ENCODE peak calls at places on chromosomes 12 and 14, in ten cellular contexts. One of them, this sample, is unnamed.

GRCh38 chr12:2624543-2625266 is 170.1 kb upstream of the FKBP4 start:
- DNase-seq in activated naive CD4-positive, alpha-beta T cell treated with anti-CD3 and anti-CD28 coated beads, Interleukin-2, amount 10 ng/mL, durations not matched to agents 7 days and 5 days: peak; percentile 27
- DNase-seq in B cell: no peak
- DNase-seq in Caki2: peak; percentile 8
- DNase-seq in OCI-M1: peak; percentile 49
- DNase-seq in endothelial cell: peak; percentile 73
- DNase-seq in stimulated activated CD8-positive, alpha-beta memory T cell treated with anti-CD3 and anti-CD28 coated beads, Interleukin-4, amount 100 ng/mL, for 1 hour: no peak
- DNase-seq in AG04450: no peak
- DNase-seq in GF-D8: no peak
- DNase-seq in naive thymus-derived CD8-positive, alpha-beta T cell: no peak
- DNase-seq in this sample: peak; percentile 47

GRCh38 chr14:75406102-75406501 is 21.7 kb upstream of the JDP2 start:
- DNase-seq in activated naive CD4-positive, alpha-beta T cell treated with anti-CD3 and anti-CD28 coated beads, Interleukin-2, amount 10 ng/mL, durations not matched to agents 7 days and 5 days: no peak
- DNase-seq in B cell: no peak
- DNase-seq in Caki2: no peak
- DNase-seq in OCI-M1: no peak
- DNase-seq in endothelial cell: no peak
- DNase-seq in stimulated activated CD8-positive, alpha-beta memory T cell treated with anti-CD3 and anti-CD28 coated beads, Interleukin-4, amount 100 ng/mL, for 1 hour: no peak
- DNase-seq in AG04450: no peak
- DNase-seq in GF-D8: no peak
- DNase-seq in naive thymus-derived CD8-positive, alpha-beta T cell: no peak
- DNase-seq in this sample: no peak

GRCh38 chr12:44930972-44931600 is 55.0 kb upstream of the NELL2 start:
- DNase-seq in activated naive CD4-positive, alpha-beta T cell treated with anti-CD3 and anti-CD28 coated beads, Interleukin-2, amount 10 ng/mL, durations not matched to agents 7 days and 5 days: no peak
- DNase-seq in B cell: peak; percentile 45
- DNase-seq in Caki2: peak; percentile 40
- DNase-seq in OCI-M1: peak; percentile 80
- DNase-seq in endothelial cell: no peak
- DNase-seq in stimulated activated CD8-positive, alpha-beta memory T cell treated with anti-CD3 and anti-CD28 coated beads, Interleukin-4, amount 100 ng/mL, for 1 hour: no peak
- DNase-seq in AG04450: peak; percentile 13
- DNase-seq in GF-D8: peak; percentile 21
- DNase-seq in naive thymus-derived CD8-positive, alpha-beta T cell: no peak
- DNase-seq in this sample: no peak

GRCh38 chr14:55427439-55427838 is 13.0 kb downstream of the TBPL2 start:
- DNase-seq in activated naive CD4-positive, alpha-beta T cell treated with anti-CD3 and anti-CD28 coated beads, Interleukin-2, amount 10 ng/mL, durations not matched to agents 7 days and 5 days: no peak
- DNase-seq in B cell: no peak
- DNase-seq in Caki2: no peak
- DNase-seq in OCI-M1: no peak
- DNase-seq in endothelial cell: no peak
- DNase-seq in stimulated activated CD8-positive, alpha-beta memory T cell treated with anti-CD3 and anti-CD28 coated beads, Interleukin-4, amount 100 ng/mL, for 1 hour: no peak
- DNase-seq in AG04450: no peak
- DNase-seq in GF-D8: no peak
- DNase-seq in naive thymus-derived CD8-positive, alpha-beta T cell: no peak
- DNase-seq in this sample: no peak

GRCh38 chr12:76623929-76624328 is 64.4 kb upstream of the OSBPL8 start:
- DNase-seq in activated naive CD4-positive, alpha-beta T cell treated with anti-CD3 and anti-CD28 coated beads, Interleukin-2, amount 10 ng/mL, durations not matched to agents 7 days and 5 days: no peak
- DNase-seq in B cell: no peak
- DNase-seq in Caki2: peak; percentile 61
- DNase-seq in OCI-M1: no peak
- DNase-seq in endothelial cell: no peak
- DNase-seq in stimulated activated CD8-positive, alpha-beta memory T cell treated with anti-CD3 and anti-CD28 coated beads, Interleukin-4, amount 100 ng/mL, for 1 hour: no peak
- DNase-seq in AG04450: no peak
- DNase-seq in GF-D8: no peak
- DNase-seq in naive thymus-derived CD8-positive, alpha-beta T cell: no peak
- DNase-seq in this sample: no peak

GRCh38 chr14:21866479-21866878 is 192.9 kb upstream of the OR4E1 start:
- DNase-seq in activated naive CD4-positive, alpha-beta T cell treated with anti-CD3 and anti-CD28 coated beads, Interleukin-2, amount 10 ng/mL, durations not matched to agents 7 days and 5 days: no peak
- DNase-seq in B cell: no peak
- DNase-seq in Caki2: no peak
- DNase-seq in OCI-M1: no peak
- DNase-seq in endothelial cell: no peak
- DNase-seq in stimulated activated CD8-positive, alpha-beta memory T cell treated with anti-CD3 and anti-CD28 coated beads, Interleukin-4, amount 100 ng/mL, for 1 hour: no peak
- DNase-seq in AG04450: no peak
- DNase-seq in GF-D8: no peak
- DNase-seq in naive thymus-derived CD8-positive, alpha-beta T cell: no peak
- DNase-seq in this sample: no peak

GRCh38 chr14:21846227-21846885 is 172.7 kb upstream of the OR4E1 start:
- DNase-seq in activated naive CD4-positive, alpha-beta T cell treated with anti-CD3 and anti-CD28 coated beads, Interleukin-2, amount 10 ng/mL, durations not matched to agents 7 days and 5 days: peak; percentile 83
- DNase-seq in B cell: peak; percentile 25
- DNase-seq in Caki2: peak; percentile 10
- DNase-seq in OCI-M1: peak; percentile 56
- DNase-seq in endothelial cell: peak; percentile 66
- DNase-seq in stimulated activated CD8-positive, alpha-beta memory T cell treated with anti-CD3 and anti-CD28 coated beads, Interleukin-4, amount 100 ng/mL, for 1 hour: peak; percentile 40
- DNase-seq in AG04450: no peak
- DNase-seq in GF-D8: no peak
- DNase-seq in naive thymus-derived CD8-positive, alpha-beta T cell: peak; percentile 49
- DNase-seq in this sample: no peak

GRCh38 chr14:88063807-88064206 is 58.9 kb downstream of the GPR65 start:
- DNase-seq in activated naive CD4-positive, alpha-beta T cell treated with anti-CD3 and anti-CD28 coated beads, Interleukin-2, amount 10 ng/mL, durations not matched to agents 7 days and 5 days: no peak
- DNase-seq in B cell: no peak
- DNase-seq in Caki2: peak; percentile 9
- DNase-seq in OCI-M1: peak; percentile 21
- DNase-seq in endothelial cell: no peak
- DNase-seq in stimulated activated CD8-positive, alpha-beta memory T cell treated with anti-CD3 and anti-CD28 coated beads, Interleukin-4, amount 100 ng/mL, for 1 hour: no peak
- DNase-seq in AG04450: no peak
- DNase-seq in GF-D8: no peak
- DNase-seq in naive thymus-derived CD8-positive, alpha-beta T cell: no peak
- DNase-seq in this sample: no peak

GRCh38 chr12:82461851-82462250 is 103.5 kb downstream of the METTL25 start:
- DNase-seq in activated naive CD4-positive, alpha-beta T cell treated with anti-CD3 and anti-CD28 coated beads, Interleukin-2, amount 10 ng/mL, durations not matched to agents 7 days and 5 days: no peak
- DNase-seq in B cell: no peak
- DNase-seq in Caki2: no peak
- DNase-seq in OCI-M1: peak; percentile 16
- DNase-seq in endothelial cell: no peak
- DNase-seq in stimulated activated CD8-positive, alpha-beta memory T cell treated with anti-CD3 and anti-CD28 coated beads, Interleukin-4, amount 100 ng/mL, for 1 hour: no peak
- DNase-seq in AG04450: no peak
- DNase-seq in GF-D8: no peak
- DNase-seq in naive thymus-derived CD8-positive, alpha-beta T cell: no peak
- DNase-seq in this sample: no peak

GRCh38 chr12:96571101-96571862 is 81.9 kb downstream of the CFAP54 start:
- DNase-seq in activated naive CD4-positive, alpha-beta T cell treated with anti-CD3 and anti-CD28 coated beads, Interleukin-2, amount 10 ng/mL, durations not matched to agents 7 days and 5 days: no peak
- DNase-seq in B cell: peak; percentile 28
- DNase-seq in Caki2: no peak
- DNase-seq in OCI-M1: no peak
- DNase-seq in endothelial cell: no peak
- DNase-seq in stimulated activated CD8-positive, alpha-beta memory T cell treated with anti-CD3 and anti-CD28 coated beads, Interleukin-4, amount 100 ng/mL, for 1 hour: no peak
- DNase-seq in AG04450: no peak
- DNase-seq in GF-D8: no peak
- DNase-seq in naive thymus-derived CD8-positive, alpha-beta T cell: no peak
- DNase-seq in this sample: no peak

GRCh38 chr14:76101980-76102379 is 49.7 kb upstream of the GPATCH2L start:
- DNase-seq in activated naive CD4-positive, alpha-beta T cell treated with anti-CD3 and anti-CD28 coated beads, Interleukin-2, amount 10 ng/mL, durations not matched to agents 7 days and 5 days: no peak
- DNase-seq in B cell: no peak
- DNase-seq in Caki2: no peak
- DNase-seq in OCI-M1: no peak
- DNase-seq in endothelial cell: no peak
- DNase-seq in stimulated activated CD8-positive, alpha-beta memory T cell treated with anti-CD3 and anti-CD28 coated beads, Interleukin-4, amount 100 ng/mL, for 1 hour: no peak
- DNase-seq in AG04450: no peak
- DNase-seq in GF-D8: no peak
- DNase-seq in naive thymus-derived CD8-positive, alpha-beta T cell: no peak
- DNase-seq in this sample: no peak

GRCh38 chr14:96757456-96757855 is 39.7 kb upstream of the VRK1 start:
- DNase-seq in activated naive CD4-positive, alpha-beta T cell treated with anti-CD3 and anti-CD28 coated beads, Interleukin-2, amount 10 ng/mL, durations not matched to agents 7 days and 5 days: no peak
- DNase-seq in B cell: no peak
- DNase-seq in Caki2: no peak
- DNase-seq in OCI-M1: no peak
- DNase-seq in endothelial cell: no peak
- DNase-seq in stimulated activated CD8-positive, alpha-beta memory T cell treated with anti-CD3 and anti-CD28 coated beads, Interleukin-4, amount 100 ng/mL, for 1 hour: no peak
- DNase-seq in AG04450: no peak
- DNase-seq in GF-D8: no peak
- DNase-seq in naive thymus-derived CD8-positive, alpha-beta T cell: no peak
- DNase-seq in this sample: no peak

GRCh38 chr12:26938660-26939185 is 453 bp downstream of the FGFR1OP2 start:
- DNase-seq in activated naive CD4-positive, alpha-beta T cell treated with anti-CD3 and anti-CD28 coated beads, Interleukin-2, amount 10 ng/mL, durations not matched to agents 7 days and 5 days: peak; percentile 39
- DNase-seq in B cell: no peak
- DNase-seq in Caki2: no peak
- DNase-seq in OCI-M1: peak; percentile 75
- DNase-seq in endothelial cell: no peak
- DNase-seq in stimulated activated CD8-positive, alpha-beta memory T cell treated with anti-CD3 and anti-CD28 coated beads, Interleukin-4, amount 100 ng/mL, for 1 hour: no peak
- DNase-seq in AG04450: no peak
- DNase-seq in GF-D8: no peak
- DNase-seq in naive thymus-derived CD8-positive, alpha-beta T cell: peak; percentile 13
- DNase-seq in this sample: no peak

GRCh38 chr14:59438148-59438766 is 26.9 kb downstream of the GPR135 start:
- DNase-seq in activated naive CD4-positive, alpha-beta T cell treated with anti-CD3 and anti-CD28 coated beads, Interleukin-2, amount 10 ng/mL, durations not matched to agents 7 days and 5 days: no peak
- DNase-seq in B cell: no peak
- DNase-seq in Caki2: peak; percentile 45
- DNase-seq in OCI-M1: peak; percentile 3
- DNase-seq in endothelial cell: no peak
- DNase-seq in stimulated activated CD8-positive, alpha-beta memory T cell treated with anti-CD3 and anti-CD28 coated beads, Interleukin-4, amount 100 ng/mL, for 1 hour: no peak
- DNase-seq in AG04450: no peak
- DNase-seq in GF-D8: no peak
- DNase-seq in naive thymus-derived CD8-positive, alpha-beta T cell: no peak
- DNase-seq in this sample: no peak

GRCh38 chr12:122421263-122421814 is 1.1 kb downstream of the CLIP1 start:
- DNase-seq in activated naive CD4-positive, alpha-beta T cell treated with anti-CD3 and anti-CD28 coated beads, Interleukin-2, amount 10 ng/mL, durations not matched to agents 7 days and 5 days: peak; percentile 43
- DNase-seq in B cell: peak; percentile 45
- DNase-seq in Caki2: peak; percentile 75
- DNase-seq in OCI-M1: peak; percentile 72
- DNase-seq in endothelial cell: peak; percentile 18
- DNase-seq in stimulated activated CD8-positive, alpha-beta memory T cell treated with anti-CD3 and anti-CD28 coated beads, Interleukin-4, amount 100 ng/mL, for 1 hour: no peak
- DNase-seq in AG04450: no peak
- DNase-seq in GF-D8: peak; percentile 13
- DNase-seq in naive thymus-derived CD8-positive, alpha-beta T cell: no peak
- DNase-seq in this sample: no peak

GRCh38 chr12:93090768-93091172 is 161.7 kb upstream of the EEA1 start:
- DNase-seq in activated naive CD4-positive, alpha-beta T cell treated with anti-CD3 and anti-CD28 coated beads, Interleukin-2, amount 10 ng/mL, durations not matched to agents 7 days and 5 days: no peak
- DNase-seq in B cell: no peak
- DNase-seq in Caki2: peak; percentile 35
- DNase-seq in OCI-M1: peak; percentile 16
- DNase-seq in endothelial cell: no peak
- DNase-seq in stimulated activated CD8-positive, alpha-beta memory T cell treated with anti-CD3 and anti-CD28 coated beads, Interleukin-4, amount 100 ng/mL, for 1 hour: no peak
- DNase-seq in AG04450: no peak
- DNase-seq in GF-D8: no peak
- DNase-seq in naive thymus-derived CD8-positive, alpha-beta T cell: no peak
- DNase-seq in this sample: no peak

GRCh38 chr12:86249856-86250255 is 6.3 kb downstream of the MGAT4C start:
- DNase-seq in activated naive CD4-positive, alpha-beta T cell treated with anti-CD3 and anti-CD28 coated beads, Interleukin-2, amount 10 ng/mL, durations not matched to agents 7 days and 5 days: no peak
- DNase-seq in B cell: no peak
- DNase-seq in Caki2: peak; percentile 84
- DNase-seq in OCI-M1: no peak
- DNase-seq in endothelial cell: no peak
- DNase-seq in stimulated activated CD8-positive, alpha-beta memory T cell treated with anti-CD3 and anti-CD28 coated beads, Interleukin-4, amount 100 ng/mL, for 1 hour: no peak
- DNase-seq in AG04450: peak; percentile 16
- DNase-seq in GF-D8: no peak
- DNase-seq in naive thymus-derived CD8-positive, alpha-beta T cell: no peak
- DNase-seq in this sample: no peak

GRCh38 chr12:25397001-25397400 is 146.3 kb upstream of the KRAS start:
- DNase-seq in activated naive CD4-positive, alpha-beta T cell treated with anti-CD3 and anti-CD28 coated beads, Interleukin-2, amount 10 ng/mL, durations not matched to agents 7 days and 5 days: no peak
- DNase-seq in B cell: no peak
- DNase-seq in Caki2: no peak
- DNase-seq in OCI-M1: no peak
- DNase-seq in endothelial cell: no peak
- DNase-seq in stimulated activated CD8-positive, alpha-beta memory T cell treated with anti-CD3 and anti-CD28 coated beads, Interleukin-4, amount 100 ng/mL, for 1 hour: no peak
- DNase-seq in AG04450: no peak
- DNase-seq in GF-D8: no peak
- DNase-seq in naive thymus-derived CD8-positive, alpha-beta T cell: no peak
- DNase-seq in this sample: no peak

GRCh38 chr14:100733152-100733850 is 6.6 kb downstream of the DLK1 start:
- DNase-seq in activated naive CD4-positive, alpha-beta T cell treated with anti-CD3 and anti-CD28 coated beads, Interleukin-2, amount 10 ng/mL, durations not matched to agents 7 days and 5 days: no peak
- DNase-seq in B cell: no peak
- DNase-seq in Caki2: no peak
- DNase-seq in OCI-M1: no peak
- DNase-seq in endothelial cell: no peak
- DNase-seq in stimulated activated CD8-positive, alpha-beta memory T cell treated with anti-CD3 and anti-CD28 coated beads, Interleukin-4, amount 100 ng/mL, for 1 hour: no peak
- DNase-seq in AG04450: no peak
- DNase-seq in GF-D8: no peak
- DNase-seq in naive thymus-derived CD8-positive, alpha-beta T cell: no peak
- DNase-seq in this sample: no peak

GRCh38 chr14:99274346-99275221 is 2.6 kb upstream of the BCL11B start:
- DNase-seq in activated naive CD4-positive, alpha-beta T cell treated with anti-CD3 and anti-CD28 coated beads, Interleukin-2, amount 10 ng/mL, durations not matched to agents 7 days and 5 days: peak; percentile 73
- DNase-seq in B cell: no peak
- DNase-seq in Caki2: peak; percentile 85
- DNase-seq in OCI-M1: peak; percentile 84
- DNase-seq in endothelial cell: peak; percentile 75
- DNase-seq in stimulated activated CD8-positive, alpha-beta memory T cell treated with anti-CD3 and anti-CD28 coated beads, Interleukin-4, amount 100 ng/mL, for 1 hour: no peak
- DNase-seq in AG04450: no peak
- DNase-seq in GF-D8: no peak
- DNase-seq in naive thymus-derived CD8-positive, alpha-beta T cell: no peak
- DNase-seq in this sample: peak; percentile 81

GRCh38 chr12:57434517-57435223 is at the start of gene INHBC:
- DNase-seq in activated naive CD4-positive, alpha-beta T cell treated with anti-CD3 and anti-CD28 coated beads, Interleukin-2, amount 10 ng/mL, durations not matched to agents 7 days and 5 days: no peak
- DNase-seq in B cell: no peak
- DNase-seq in Caki2: no peak
- DNase-seq in OCI-M1: no peak
- DNase-seq in endothelial cell: no peak
- DNase-seq in stimulated activated CD8-positive, alpha-beta memory T cell treated with anti-CD3 and anti-CD28 coated beads, Interleukin-4, amount 100 ng/mL, for 1 hour: no peak
- DNase-seq in AG04450: no peak
- DNase-seq in GF-D8: no peak
- DNase-seq in naive thymus-derived CD8-positive, alpha-beta T cell: no peak
- DNase-seq in this sample: no peak

GRCh38 chr12:77723308-77723707 is 107.4 kb upstream of the NAV3 start:
- DNase-seq in activated naive CD4-positive, alpha-beta T cell treated with anti-CD3 and anti-CD28 coated beads, Interleukin-2, amount 10 ng/mL, durations not matched to agents 7 days and 5 days: no peak
- DNase-seq in B cell: no peak
- DNase-seq in Caki2: no peak
- DNase-seq in OCI-M1: no peak
- DNase-seq in endothelial cell: no peak
- DNase-seq in stimulated activated CD8-positive, alpha-beta memory T cell treated with anti-CD3 and anti-CD28 coated beads, Interleukin-4, amount 100 ng/mL, for 1 hour: no peak
- DNase-seq in AG04450: no peak
- DNase-seq in GF-D8: no peak
- DNase-seq in naive thymus-derived CD8-positive, alpha-beta T cell: no peak
- DNase-seq in this sample: no peak

GRCh38 chr12:113242018-113242418 is 20.8 kb downstream of the TPCN1 start:
- DNase-seq in activated naive CD4-positive, alpha-beta T cell treated with anti-CD3 and anti-CD28 coated beads, Interleukin-2, amount 10 ng/mL, durations not matched to agents 7 days and 5 days: no peak
- DNase-seq in B cell: no peak
- DNase-seq in Caki2: peak; percentile 88
- DNase-seq in OCI-M1: peak; percentile 75
- DNase-seq in endothelial cell: no peak
- DNase-seq in stimulated activated CD8-positive, alpha-beta memory T cell treated with anti-CD3 and anti-CD28 coated beads, Interleukin-4, amount 100 ng/mL, for 1 hour: no peak
- DNase-seq in AG04450: no peak
- DNase-seq in GF-D8: peak; percentile 87
- DNase-seq in naive thymus-derived CD8-positive, alpha-beta T cell: no peak
- DNase-seq in this sample: no peak

GRCh38 chr14:26394114-26394855 is 203.5 kb downstream of the NOVA1 start:
- DNase-seq in activated naive CD4-positive, alpha-beta T cell treated with anti-CD3 and anti-CD28 coated beads, Interleukin-2, amount 10 ng/mL, durations not matched to agents 7 days and 5 days: no peak
- DNase-seq in B cell: no peak
- DNase-seq in Caki2: peak; percentile 21
- DNase-seq in OCI-M1: peak; percentile 0
- DNase-seq in endothelial cell: no peak
- DNase-seq in stimulated activated CD8-positive, alpha-beta memory T cell treated with anti-CD3 and anti-CD28 coated beads, Interleukin-4, amount 100 ng/mL, for 1 hour: no peak
- DNase-seq in AG04450: no peak
- DNase-seq in GF-D8: no peak
- DNase-seq in naive thymus-derived CD8-positive, alpha-beta T cell: no peak
- DNase-seq in this sample: no peak

GRCh38 chr12:12214635-12215131 is 52.2 kb downstream of the LRP6 start:
- DNase-seq in activated naive CD4-positive, alpha-beta T cell treated with anti-CD3 and anti-CD28 coated beads, Interleukin-2, amount 10 ng/mL, durations not matched to agents 7 days and 5 days: no peak
- DNase-seq in B cell: no peak
- DNase-seq in Caki2: peak; percentile 65
- DNase-seq in OCI-M1: peak; percentile 64
- DNase-seq in endothelial cell: no peak
- DNase-seq in stimulated activated CD8-positive, alpha-beta memory T cell treated with anti-CD3 and anti-CD28 coated beads, Interleukin-4, amount 100 ng/mL, for 1 hour: no peak
- DNase-seq in AG04450: no peak
- DNase-seq in GF-D8: no peak
- DNase-seq in naive thymus-derived CD8-positive, alpha-beta T cell: no peak
- DNase-seq in this sample: no peak

GRCh38 chr12:49403887-49404517 is 36.7 kb downstream of the SPATS2 start:
- DNase-seq in activated naive CD4-positive, alpha-beta T cell treated with anti-CD3 and anti-CD28 coated beads, Interleukin-2, amount 10 ng/mL, durations not matched to agents 7 days and 5 days: peak; percentile 34
- DNase-seq in B cell: no peak
- DNase-seq in Caki2: no peak
- DNase-seq in OCI-M1: no peak
- DNase-seq in endothelial cell: no peak
- DNase-seq in stimulated activated CD8-positive, alpha-beta memory T cell treated with anti-CD3 and anti-CD28 coated beads, Interleukin-4, amount 100 ng/mL, for 1 hour: no peak
- DNase-seq in AG04450: no peak
- DNase-seq in GF-D8: peak; percentile 52
- DNase-seq in naive thymus-derived CD8-positive, alpha-beta T cell: no peak
- DNase-seq in this sample: no peak

GRCh38 chr12:1053690-1054089 is 62.7 kb downstream of the ERC1 start:
- DNase-seq in activated naive CD4-positive, alpha-beta T cell treated with anti-CD3 and anti-CD28 coated beads, Interleukin-2, amount 10 ng/mL, durations not matched to agents 7 days and 5 days: no peak
- DNase-seq in B cell: no peak
- DNase-seq in Caki2: no peak
- DNase-seq in OCI-M1: no peak
- DNase-seq in endothelial cell: no peak
- DNase-seq in stimulated activated CD8-positive, alpha-beta memory T cell treated with anti-CD3 and anti-CD28 coated beads, Interleukin-4, amount 100 ng/mL, for 1 hour: no peak
- DNase-seq in AG04450: no peak
- DNase-seq in GF-D8: no peak
- DNase-seq in naive thymus-derived CD8-positive, alpha-beta T cell: no peak
- DNase-seq in this sample: no peak

GRCh38 chr12:52990206-52990605 is 16.1 kb upstream of the EIF4B start:
- DNase-seq in activated naive CD4-positive, alpha-beta T cell treated with anti-CD3 and anti-CD28 coated beads, Interleukin-2, amount 10 ng/mL, durations not matched to agents 7 days and 5 days: no peak
- DNase-seq in B cell: no peak
- DNase-seq in Caki2: no peak
- DNase-seq in OCI-M1: no peak
- DNase-seq in endothelial cell: no peak
- DNase-seq in stimulated activated CD8-positive, alpha-beta memory T cell treated with anti-CD3 and anti-CD28 coated beads, Interleukin-4, amount 100 ng/mL, for 1 hour: no peak
- DNase-seq in AG04450: no peak
- DNase-seq in GF-D8: no peak
- DNase-seq in naive thymus-derived CD8-positive, alpha-beta T cell: no peak
- DNase-seq in this sample: no peak